ENCODE peak calls at places on chromosomes 13 and 19, in six cellular contexts. Z is IMR-90, Y is neuronal stem cell, R is H9, M is mesenchymal stem cell, S is H1. O is an unnamed sample.

GRCh38 chr13:99971576-99972189 is at the start of gene ZIC5:
- DNase-seq in Z (no peak), Y (peak), R (peak), S (peak), M (no peak), O (no peak)

GRCh38 chr19:13953021-13953531 is 767 bp downstream of the DCAF15 start:
- DNase-seq in M (peak), R (peak), Z (peak), Y (no peak), S (no peak), O (no peak)

GRCh38 chr19:46217476-46217875 is 12.1 kb upstream of the IGFL1 start:
- DNase-seq in M (no peak), Y (no peak), S (no peak), Z (no peak), R (no peak), O (no peak)

GRCh38 chr13:75442736-75443234 is 39.2 kb downstream of the TBC1D4 start:
- DNase-seq in M (peak), R (no peak), Y (no peak), S (no peak), Z (peak), O (no peak)

GRCh38 chr19:16615788-16616187 is 12.2 kb downstream of the MED26 start:
- DNase-seq in Y (no peak), Z (no peak), M (no peak), S (no peak), R (peak), O (no peak)

GRCh38 chr13:40485611-40486517 is 180.6 kb downstream of the FOXO1 start:
- DNase-seq in M (no peak), R (no peak), Z (no peak), S (no peak), Y (no peak), O (no peak)

GRCh38 chr19:46610851-46611770 is 10.0 kb downstream of the CALM3 start:
- DNase-seq in Y (no peak), S (no peak), M (no peak), Z (peak), R (no peak), O (no peak)

GRCh38 chr13:47665041-47665440 is 336.0 kb downstream of the SUCLA2 start:
- DNase-seq in Y (no peak), R (no peak), S (no peak), Z (no peak), M (no peak), O (no peak)

GRCh38 chr13:103883152-103883551 is 816.9 kb upstream of the SLC10A2 start:
- DNase-seq in Y (peak), S (peak), Z (peak), R (peak), M (peak), O (peak)

GRCh38 chr13:30429721-30430694 is 7.7 kb downstream of the UBE2L5 start:
- DNase-seq in M (peak), Y (no peak), Z (peak), R (no peak), S (no peak), O (peak)

GRCh38 chr13:72839831-72840426 is 58.0 kb downstream of the PIBF1 start:
- DNase-seq in Y (peak), S (peak), Z (peak), M (peak), R (peak), O (peak)

DNA sequence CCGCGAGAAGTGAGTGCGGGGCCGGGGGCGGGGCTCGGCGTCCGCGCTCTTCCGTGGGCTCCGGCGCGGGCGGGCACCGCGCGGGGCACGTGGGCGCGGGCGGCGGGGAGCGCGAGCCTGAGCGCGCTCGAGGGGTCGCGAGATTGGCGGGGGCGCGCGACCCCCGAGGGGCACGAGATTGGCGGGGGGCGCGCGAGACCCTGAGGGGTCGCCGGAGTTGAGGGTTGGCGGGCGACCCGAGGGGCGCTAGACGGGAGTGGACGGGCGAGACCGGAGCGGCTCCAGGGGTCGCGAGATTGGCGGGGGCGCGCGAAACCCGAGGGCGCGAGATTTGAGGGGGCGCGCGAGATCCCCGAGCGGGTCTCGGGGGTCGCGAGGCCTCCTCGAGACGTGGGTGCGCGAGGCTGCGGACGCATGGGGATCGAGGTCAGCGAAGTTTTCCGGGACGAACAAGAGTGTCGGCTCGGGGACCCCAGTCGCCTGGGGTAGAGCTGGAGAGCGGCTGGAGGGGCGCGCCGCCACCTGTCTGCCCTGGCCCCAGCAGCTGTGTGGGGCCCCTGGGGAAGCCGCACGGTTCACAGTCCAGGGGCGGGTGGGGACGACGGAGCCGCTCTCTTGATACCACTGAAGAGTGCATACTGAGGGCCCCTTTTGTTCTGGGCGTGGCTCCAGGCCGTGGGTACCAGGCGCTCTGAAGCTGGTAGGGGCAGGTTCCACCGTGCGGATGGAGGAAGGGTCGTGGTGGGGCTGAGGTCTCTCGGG is 682 bp downstream of the SSBP4 start:
- DNase-seq in Y (no peak), S (no peak), R (no peak), Z (no peak), M (peak), O (no peak)
- H2AFZ ChIP-seq in Y (peak), S (no peak), R (no peak), Z (peak), M (no peak), O (peak)

GRCh38 chr13:56906909-56907308 is 233.8 kb upstream of the PRR20A start:
- DNase-seq in Z (no peak), M (no peak), R (no peak), Y (no peak), S (no peak), O (no peak)
- H2AK5ac ChIP-seq in Z (no peak), M (no peak), R (no peak), Y (no peak), S (no peak), O (no peak)

DNA sequence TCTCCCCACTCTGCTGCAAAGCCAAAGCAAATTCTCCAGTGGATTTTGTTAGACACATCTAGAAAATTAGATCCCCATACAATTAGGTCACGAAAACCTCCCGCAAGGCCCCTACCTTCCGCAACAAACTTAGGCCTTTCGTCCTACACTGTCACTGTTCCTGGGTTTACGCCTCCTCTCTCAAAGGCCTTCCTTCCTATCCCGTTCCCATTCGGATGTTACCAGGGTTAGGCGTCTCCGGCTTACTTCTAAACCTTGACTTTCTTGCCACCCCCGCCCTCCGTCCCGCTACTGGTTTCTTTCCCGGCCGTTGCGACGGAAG is 754 bp downstream of the RNF6 start:
- DNase-seq in Y (no peak), S (no peak), R (no peak), Z (no peak), M (no peak), O (no peak)
- H2AFZ ChIP-seq in Y (peak), S (peak), R (no peak), Z (peak), M (peak), O (peak)

DNA sequence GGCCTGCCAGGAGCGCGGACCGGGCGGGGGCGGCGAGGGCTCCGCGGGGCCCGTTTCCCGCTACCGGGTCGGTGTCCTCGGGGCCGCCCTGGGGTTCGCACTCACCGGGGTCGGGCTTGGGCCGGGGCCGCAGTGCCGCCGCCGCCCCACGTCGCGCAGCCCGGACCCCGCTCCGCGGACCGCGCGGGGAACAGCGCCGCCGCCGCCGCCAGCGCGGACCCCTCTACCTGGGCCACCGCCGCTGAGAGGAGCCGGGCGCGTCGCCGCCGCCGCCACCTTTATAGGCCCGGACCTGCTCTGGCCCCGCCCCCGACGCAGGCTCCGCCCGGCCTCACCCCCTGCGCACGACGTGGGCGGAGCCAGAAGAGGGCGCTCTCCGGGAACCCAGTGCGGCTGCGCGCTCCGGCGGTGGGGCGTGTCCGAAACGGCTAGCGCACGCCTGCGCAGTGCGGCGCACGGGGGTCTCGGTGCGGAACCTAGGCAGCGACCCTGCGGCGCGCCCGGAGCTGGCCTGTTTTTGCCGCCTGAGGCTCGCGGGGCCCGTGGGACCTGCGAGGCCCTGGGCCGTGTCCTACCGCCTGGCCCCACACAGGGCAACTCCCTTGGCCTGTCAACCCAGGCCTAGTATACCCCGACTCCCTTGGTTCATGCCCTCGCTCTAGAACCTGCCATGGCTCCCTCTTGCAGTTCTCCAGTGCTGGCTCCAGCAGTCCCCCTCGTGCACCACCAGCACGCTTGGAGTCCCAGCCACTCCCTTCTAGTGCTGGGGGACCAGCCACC is at the start of gene MKNK2:
- DNase-seq in Z (peak), S (peak), M (peak), R (peak), Y (peak), O (peak)
- H2AK5ac ChIP-seq in Z (peak), S (no peak), M (peak), R (no peak), Y (peak), O (peak)